ENCODE peak calls at places on chromosomes 2 and 18, in four cellular contexts. F is AG10803, H is astrocyte of the spinal cord, P is ovary. J is an unnamed sample.
A peak's percentile ranks its signal among the peaks of the same experiment; 100 is the strongest.

GRCh38 chr2:161576421-161576820 is 47.8 kb upstream of the SLC4A10 start:
- DNase-seq in F (no peak), H (no peak), P (no peak), J (no peak)

GRCh38 chr2:6392966-6393365 is 472.7 kb downstream of the CMPK2 start:
- DNase-seq in F (peak; percentile 12), H (no peak), P (no peak), J (no peak)

GRCh38 chr2:241272298-241272721 is 43.2 kb downstream of the HDLBP start:
- DNase-seq in F (no peak), H (peak; percentile 22), P (peak; percentile 44), J (no peak)

GRCh38 chr2:55966431-55967118 is 43.0 kb upstream of the EFEMP1 start:
- DNase-seq in F (peak; percentile 21), H (peak; percentile 24), P (peak; percentile 48), J (no peak)

GRCh38 chr2:75429036-75429435 is 131.7 kb downstream of the EVA1A start:
- DNase-seq in F (no peak), H (no peak), P (no peak), J (no peak)

GRCh38 chr2:218895758-218896500 is 15.3 kb downstream of the WNT10A start:
- DNase-seq in F (no peak), H (no peak), P (no peak), J (peak; percentile 13)

GRCh38 chr18:36839835-36840234 is 10.9 kb downstream of the KIAA1328 start:
- DNase-seq in F (no peak), H (no peak), P (no peak), J (no peak)

GRCh38 chr18:78884502-78884901 is 95.1 kb upstream of the SALL3 start:
- DNase-seq in F (no peak), H (no peak), P (no peak), J (no peak)

GRCh38 chr2:46412010-46412409 is 67.4 kb upstream of the TMEM247 start:
- DNase-seq in F (no peak), H (no peak), P (no peak), J (no peak)

GRCh38 chr2:8719528-8719927 is 37.7 kb downstream of the ID2 start:
- DNase-seq in F (peak; percentile 59), H (peak; percentile 5), P (no peak), J (peak; percentile 52)

GRCh38 chr2:218317232-218317630 is 24.9 kb upstream of the TMBIM1 start:
- DNase-seq in F (no peak), H (no peak), P (no peak), J (no peak)

GRCh38 chr2:19540739-19541503 is 182.5 kb upstream of the OSR1 start:
- DNase-seq in F (peak; percentile 94), H (peak; percentile 86), P (no peak), J (peak; percentile 86)

GRCh38 chr2:19541884-19542283 is 183.5 kb upstream of the OSR1 start:
- DNase-seq in F (no peak), H (no peak), P (no peak), J (no peak)

GRCh38 chr2:19536136-19536535 is 177.7 kb upstream of the OSR1 start:
- DNase-seq in F (peak; percentile 8), H (no peak), P (no peak), J (no peak)

GRCh38 chr2:19542796-19543195 is 184.4 kb upstream of the OSR1 start:
- DNase-seq in F (peak; percentile 15), H (no peak), P (no peak), J (no peak)

GRCh38 chr2:19538411-19538963 is 180.1 kb upstream of the OSR1 start:
- DNase-seq in F (peak; percentile 97), H (peak; percentile 96), P (no peak), J (peak; percentile 93)
- H3K4me3 ChIP-seq in F (no peak overlapping the region), H (no peak overlapping the region), P (no peak overlapping the region), J (no peak overlapping the region)

DNA sequence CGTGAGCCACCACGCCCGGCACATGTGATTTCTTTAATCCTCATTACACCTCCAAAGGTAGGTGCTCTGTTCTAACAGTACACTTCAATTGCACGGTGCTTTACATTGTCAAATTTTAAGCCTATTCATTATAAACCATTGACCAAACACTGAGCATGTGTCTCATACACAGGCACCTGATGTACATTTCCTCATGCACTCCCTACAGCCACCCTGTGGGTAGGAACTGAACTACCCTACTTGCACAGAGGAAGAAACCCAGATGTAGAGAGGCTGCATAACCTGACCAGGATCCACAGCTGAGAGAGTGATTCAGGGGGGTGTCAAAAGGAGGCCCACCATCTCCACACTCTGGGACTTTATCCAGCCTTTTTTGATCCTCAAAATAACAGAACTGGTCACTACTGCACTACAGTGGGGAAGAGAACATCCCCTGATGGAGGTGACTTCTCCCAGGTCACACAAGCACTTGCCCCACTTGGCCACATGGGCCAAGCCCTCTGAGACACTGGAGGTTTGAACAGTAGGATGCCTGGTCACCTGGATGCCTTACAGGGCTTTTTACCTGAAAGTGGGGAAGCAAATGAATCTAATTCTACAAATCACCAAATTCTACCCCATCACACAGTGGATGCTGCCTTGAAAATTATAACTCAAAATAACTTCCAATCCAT is 6.9 kb upstream of the DPYSL5 start:
- DNase-seq in F (no peak), H (no peak), P (no peak), J (peak; percentile 29)
- TF ChIP-seq CTCF in F (no peak), H (no peak), P (no peak), J (peak; percentile 39)

DNA sequence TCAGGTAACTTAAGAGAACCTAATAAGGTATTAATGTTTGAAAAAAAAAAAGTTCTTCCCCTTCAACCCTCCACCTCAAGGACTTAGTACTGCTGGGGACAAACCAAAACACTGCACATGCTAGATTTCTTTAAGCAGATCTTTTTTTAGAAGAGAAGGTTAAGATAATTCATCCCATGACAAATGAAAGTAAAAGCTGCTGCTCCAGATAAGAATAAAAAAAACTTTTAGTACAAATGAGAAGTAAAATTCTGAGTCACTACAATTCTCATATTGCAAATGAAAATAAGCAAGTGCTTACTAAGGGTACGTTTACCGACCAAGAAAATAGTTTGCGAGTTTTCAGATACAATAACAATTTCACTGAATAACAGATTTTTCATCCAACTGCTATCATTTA is 8.9 kb downstream of the STAM2 start:
- DNase-seq in F (peak; percentile 20), H (peak; percentile 60), P (no peak), J (peak; percentile 70)
- H3K4me3 ChIP-seq in F (no peak overlapping the region), H (no peak overlapping the region), P (no peak overlapping the region), J (no peak overlapping the region)

GRCh38 chr2:214311931-214312749 is 98.7 kb upstream of the VWC2L start:
- DNase-seq in F (no peak), H (no peak), P (no peak), J (peak; percentile 3)

GRCh38 chr2:214315324-214315723 is 95.5 kb upstream of the VWC2L start:
- DNase-seq in F (no peak), H (no peak), P (no peak), J (no peak)

GRCh38 chr2:214310319-214310718 is 100.5 kb upstream of the VWC2L start:
- DNase-seq in F (no peak), H (no peak), P (no peak), J (peak; percentile 12)

GRCh38 chr2:214311031-214311533 is 99.8 kb upstream of the VWC2L start:
- DNase-seq in F (no peak), H (no peak), P (no peak), J (no peak)
- TF ChIP-seq CTCF in F (no peak), H (peak; percentile 9), P (no peak), J (no peak)

GRCh38 chr18:74540689-74541421 is 6.6 kb downstream of the CNDP1 start:
- DNase-seq in F (peak; percentile 11), H (no peak), P (no peak), J (peak; percentile 26)
- H3K4me3 ChIP-seq in F (no peak overlapping the region), H (no peak overlapping the region), P (no peak overlapping the region), J (no peak overlapping the region)

GRCh38 chr2:128646091-128646490 is 327.4 kb upstream of the HS6ST1 start:
- DNase-seq in F (no peak), H (no peak), P (no peak), J (no peak)

GRCh38 chr2:128644156-128644555 is 325.5 kb upstream of the HS6ST1 start:
- DNase-seq in F (no peak), H (no peak), P (peak; percentile 1), J (no peak)

GRCh38 chr2:128645631-128646030 is 327.0 kb upstream of the HS6ST1 start:
- DNase-seq in F (no peak), H (no peak), P (peak; percentile 1), J (no peak)

GRCh38 chr2:128643221-128644065 is 324.8 kb upstream of the HS6ST1 start:
- DNase-seq in F (no peak), H (no peak), P (peak; percentile 1), J (no peak)

DNA sequence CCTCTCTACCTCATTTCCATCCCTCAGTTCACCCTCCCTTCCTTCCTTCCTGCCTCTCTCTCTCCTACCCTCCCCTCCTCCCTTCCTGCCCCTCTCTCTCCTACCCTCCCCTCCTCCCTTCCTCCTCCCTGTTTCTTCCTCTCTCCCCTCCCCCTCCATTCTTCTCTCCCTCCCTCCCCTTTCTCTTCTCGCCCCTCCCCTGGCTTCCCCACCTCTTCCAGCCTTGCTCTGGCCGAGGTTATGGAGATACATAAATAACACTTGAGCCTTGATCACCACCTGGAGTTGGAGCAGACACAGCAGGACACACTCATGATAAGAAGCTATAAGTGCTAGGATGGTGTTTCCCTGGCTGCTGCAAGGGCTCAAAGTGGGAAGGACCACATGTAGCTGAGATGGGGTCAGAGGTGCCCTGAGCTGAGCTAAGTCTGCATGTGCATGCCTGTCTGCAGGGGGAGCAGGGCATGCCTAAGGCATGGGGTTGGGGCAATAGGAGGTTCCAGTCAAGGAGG is 326.1 kb upstream of the HS6ST1 start:
- DNase-seq in F (no peak), H (no peak), P (peak; percentile 1), J (peak; percentile 53)
- TF ChIP-seq CTCF in F (no peak), H (peak; percentile 14), P (no peak), J (peak; percentile 43)

GRCh38 chr18:62425465-62426190 is 97.2 kb upstream of the ZCCHC2 start:
- DNase-seq in F (peak; percentile 96), H (peak; percentile 95), P (peak; percentile 75), J (peak; percentile 98)
- H3K4me3 ChIP-seq in F (peak overlapping the region; percentile 60), H (peak overlapping the region; percentile 29), P (peak overlapping the region; percentile 18), J (peak overlapping the region; percentile 35)

J was measured in choroid plexus epithelial cell.